ENCODE peak calls at places on chromosome 19, in four cellular contexts. X is GM23248; T is stimulated activated CD4-positive, alpha-beta T cell treated with anti-CD3 and anti-CD28 coated beads, Interleukin-4, amount 100 ng/mL, for 24 hours; D is GM19239. Y is an unnamed sample.

GRCh38 chr19:7907122-7907521 is 3.4 kb downstream of the MAP2K7 start:
- DNase-seq in D (no peak), X (no peak), T (no peak), Y (no peak)

GRCh38 chr19:3064011-3064330 is 1.7 kb upstream of the TLE5 start:
- DNase-seq in X (no peak), D (no peak), T (no peak), Y (no peak)

GRCh38 chr19:39515551-39516191 is 732 bp downstream of the SELENOV start:
- DNase-seq in D (no peak), X (no peak), T (no peak), Y (no peak)

GRCh38 chr19:8208710-8209110 is 460 bp upstream of the CERS4 start:
- DNase-seq in T (no peak), X (no peak), D (no peak), Y (no peak)

GRCh38 chr19:55504981-55505380 is 16.7 kb downstream of the SSC5D start:
- DNase-seq in X (no peak), D (no peak), T (no peak), Y (no peak)

GRCh38 chr19:6610934-6611370 is 20.0 kb upstream of the CD70 start:
- DNase-seq in T (no peak), D (no peak), X (peak), Y (peak)

GRCh38 chr19:3479819-3480215 is 508 bp downstream of the SMIM24 start:
- DNase-seq in D (no peak), X (peak), T (no peak), Y (no peak)

GRCh38 chr19:15303105-15303780 is 29.1 kb downstream of the BRD4 start:
- DNase-seq in X (peak), D (no peak), T (no peak), Y (no peak)

GRCh38 chr19:5586300-5587070 is 18.7 kb upstream of the TINCR start:
- DNase-seq in D (no peak), X (peak), T (no peak), Y (no peak)

GRCh38 chr19:41734585-41734984 is 20.7 kb upstream of the CEACAM6 start:
- DNase-seq in X (no peak), T (no peak), D (no peak), Y (no peak)

GRCh38 chr19:57314146-57314545 is 6.1 kb upstream of the ZNF543 start:
- DNase-seq in X (no peak), D (no peak), T (no peak), Y (no peak)

GRCh38 chr19:51719251-51719901 is 4.4 kb downstream of the HAS1 start:
- DNase-seq in T (no peak), D (no peak), X (no peak), Y (no peak)

GRCh38 chr19:48681127-48681470 is 8.3 kb upstream of the NTN5 start:
- DNase-seq in X (peak), D (no peak), T (no peak), Y (no peak)

GRCh38 chr19:44891016-44891882 is at the start of gene TOMM40:
- DNase-seq in T (peak), X (peak), D (peak), Y (no peak)

GRCh38 chr19:46926201-46927071 is 65.6 kb downstream of the ARHGAP35 start:
- DNase-seq in T (no peak), X (no peak), D (no peak), Y (no peak)

GRCh38 chr19:40954573-40954972 is 36.5 kb upstream of the CYP2B6 start:
- DNase-seq in D (no peak), T (no peak), X (no peak), Y (no peak)

GRCh38 chr19:14139944-14140343 is 3.6 kb upstream of the ASF1B start:
- DNase-seq in D (no peak), T (no peak), X (no peak), Y (no peak)

GRCh38 chr19:39795001-39795400 is 16.3 kb downstream of the LEUTX start:
- DNase-seq in X (no peak), T (no peak), D (peak), Y (no peak)

GRCh38 chr19:32041681-32042292 is 303.6 kb upstream of the ZNF507 start:
- DNase-seq in D (no peak), X (peak), T (no peak), Y (no peak)

GRCh38 chr19:48842744-48843162 is 6.5 kb upstream of the HSD17B14 start:
- DNase-seq in T (peak), X (peak), D (no peak), Y (peak)

GRCh38 chr19:45283443-45284033 is 32.5 kb downstream of the MARK4 start:
- DNase-seq in X (peak), D (no peak), T (no peak), Y (no peak)

GRCh38 chr19:3593156-3593555 is 7.9 kb downstream of the GIPC3 start:
- DNase-seq in X (no peak), D (no peak), T (no peak), Y (no peak)

GRCh38 chr19:37817180-37817911 is 38.0 kb upstream of the ZNF573 start:
- DNase-seq in T (peak), X (peak), D (no peak), Y (no peak)

GRCh38 chr19:49492573-49493411 is 3.4 kb upstream of the RPS11 start:
- DNase-seq in D (no peak), X (peak), T (peak), Y (no peak)

GRCh38 chr19:5557691-5558090 is 10.1 kb downstream of the TINCR start:
- DNase-seq in D (no peak), T (no peak), X (no peak), Y (no peak)

GRCh38 chr19:48553676-48554384 is 1.9 kb downstream of the SULT2B1 start:
- DNase-seq in T (no peak), D (no peak), X (peak), Y (peak)

GRCh38 chr19:20371911-20372310 is 193.7 kb downstream of the ZNF737 start:
- DNase-seq in T (no peak), D (no peak), X (no peak), Y (no peak)

GRCh38 chr19:42201489-42202289 is 15.8 kb downstream of the DEDD2 start:
- DNase-seq in T (peak), X (no peak), D (no peak), Y (no peak)

GRCh38 chr19:33391631-33392249 is 18.2 kb downstream of the CEBPG start:
- DNase-seq in X (no peak), D (no peak), T (no peak), Y (no peak)

GRCh38 chr19:18185538-18185937 is 7.5 kb upstream of the MPV17L2 start:
- DNase-seq in X (no peak), D (no peak), T (no peak), Y (no peak)

GRCh38 chr19:40716031-40716654 is 543 bp downstream of the COQ8B start:
- DNase-seq in X (peak), T (peak), D (no peak), Y (peak)

Y was measured in HS-5.